ENCODE peak calls at places on chromosomes 5 and 9, in eight cellular contexts. C, P, N, E, M, G, Z and X are unnamed samples.

GRCh38 chr5:131194725-131195124 is 24.0 kb downstream of the LYRM7 start:
- DNase-seq in C (no peak), P (no peak), N (no peak), E (no peak), M (no peak), G (no peak), Z (no peak), X (no peak)

GRCh38 chr5:65742565-65743231 is 20.7 kb downstream of the NLN start:
- DNase-seq in C (no peak), P (no peak), N (peak; percentile 30), E (no peak), M (peak; percentile 50), G (no peak), Z (peak; percentile 90), X (no peak)

GRCh38 chr9:88429595-88430430 is 41.6 kb downstream of the SPIN1 start:
- DNase-seq in C (no peak), P (no peak), N (no peak), E (no peak), M (no peak), G (no peak), Z (no peak), X (no peak)

GRCh38 chr9:115808695-115809094 is 344.9 kb upstream of the PAPPA start:
- DNase-seq in C (no peak), P (no peak), N (no peak), E (no peak), M (no peak), G (no peak), Z (peak; percentile 40), X (no peak)

GRCh38 chr5:141823056-141823455 is 55.2 kb downstream of the PCDH1 start:
- DNase-seq in C (no peak), P (no peak), N (no peak), E (no peak), M (no peak), G (no peak), Z (no peak), X (no peak)

GRCh38 chr5:5699062-5699461 is 276.6 kb downstream of the ICE1 start:
- DNase-seq in C (no peak), P (no peak), N (no peak), E (no peak), M (no peak), G (no peak), Z (no peak), X (no peak)

GRCh38 chr5:142453801-142454381 is 129.1 kb upstream of the SPRY4 start:
- DNase-seq in C (no peak), P (no peak), N (no peak), E (no peak), M (no peak), G (no peak), Z (no peak), X (no peak)

GRCh38 chr5:59039296-59040006 is 456.6 kb downstream of the RAB3C start:
- DNase-seq in C (peak; percentile 55), P (no peak), N (peak; percentile 81), E (peak; percentile 53), M (no peak), G (peak; percentile 79), Z (peak; percentile 75), X (peak; percentile 82)

GRCh38 chr9:13939129-13939528 is 374.8 kb downstream of the NFIB start:
- DNase-seq in C (no peak), P (no peak), N (no peak), E (no peak), M (no peak), G (no peak), Z (peak; percentile 90), X (no peak)

GRCh38 chr9:94611638-94612068 is 18.0 kb upstream of the FBP2 start:
- DNase-seq in C (no peak), P (no peak), N (no peak), E (no peak), M (no peak), G (no peak), Z (no peak), X (no peak)

GRCh38 chr5:180126716-180127681 is 55.4 kb upstream of the RNF130 start:
- DNase-seq in C (no peak), P (no peak), N (peak; percentile 63), E (no peak), M (peak; percentile 66), G (peak; percentile 56), Z (peak; percentile 4), X (no peak)

GRCh38 chr9:93082841-93083411 is 13.1 kb upstream of the CARD19 start:
- DNase-seq in C (peak; percentile 12), P (no peak), N (no peak), E (peak; percentile 8), M (no peak), G (peak; percentile 35), Z (no peak), X (peak; percentile 39)
- H3K4me3 ChIP-seq in C (no peak overlapping the region), P (no peak overlapping the region), N (no peak overlapping the region), E (no peak overlapping the region), M (no peak overlapping the region), G (no peak overlapping the region), Z (no peak overlapping the region), X (no peak overlapping the region)

DNA sequence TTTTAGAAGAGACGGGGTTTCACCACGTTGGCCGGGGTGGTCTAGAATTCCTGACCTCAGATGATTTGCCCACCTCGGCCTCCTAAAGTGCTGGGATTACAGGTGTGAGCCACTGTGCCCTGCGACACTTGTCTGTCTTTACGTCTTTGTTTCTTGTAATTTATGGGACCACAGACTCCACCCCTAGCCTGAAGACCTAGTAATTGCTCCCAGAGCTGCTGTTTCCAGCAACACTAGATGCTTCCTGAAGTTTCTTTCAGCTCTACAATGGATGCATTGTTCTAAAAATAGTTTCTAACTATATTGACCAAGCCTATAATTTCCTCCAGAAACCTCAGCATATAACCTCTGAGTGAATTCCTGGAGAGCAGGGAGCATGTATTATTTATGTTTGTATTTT is 13.9 kb downstream of the GCNT1 start:
- DNase-seq in C (no peak), P (no peak), N (no peak), E (no peak), M (no peak), G (no peak), Z (no peak), X (no peak)
- H3K4me3 ChIP-seq in C (no peak overlapping the region), P (no peak overlapping the region), N (no peak overlapping the region), E (no peak overlapping the region), M (no peak overlapping the region), G (no peak overlapping the region), Z (no peak overlapping the region), X (no peak overlapping the region)

GRCh38 chr5:1668141-1668721 is 131.4 kb downstream of the MRPL36 start:
- DNase-seq in C (peak; percentile 52), P (no peak), N (no peak), E (no peak), M (no peak), G (no peak), Z (no peak), X (no peak)

GRCh38 chr5:1666812-1667588 is 132.6 kb downstream of the MRPL36 start:
- DNase-seq in C (peak; percentile 83), P (no peak), N (peak; percentile 76), E (peak; percentile 57), M (peak; percentile 58), G (no peak), Z (peak; percentile 21), X (no peak)

GRCh38 chr5:1666221-1666620 is 133.4 kb downstream of the MRPL36 start:
- DNase-seq in C (no peak), P (no peak), N (no peak), E (no peak), M (no peak), G (no peak), Z (no peak), X (no peak)

GRCh38 chr5:1669276-1670155 is 130.1 kb downstream of the MRPL36 start:
- DNase-seq in C (no peak), P (no peak), N (no peak), E (no peak), M (no peak), G (no peak), Z (no peak), X (no peak)

DNA sequence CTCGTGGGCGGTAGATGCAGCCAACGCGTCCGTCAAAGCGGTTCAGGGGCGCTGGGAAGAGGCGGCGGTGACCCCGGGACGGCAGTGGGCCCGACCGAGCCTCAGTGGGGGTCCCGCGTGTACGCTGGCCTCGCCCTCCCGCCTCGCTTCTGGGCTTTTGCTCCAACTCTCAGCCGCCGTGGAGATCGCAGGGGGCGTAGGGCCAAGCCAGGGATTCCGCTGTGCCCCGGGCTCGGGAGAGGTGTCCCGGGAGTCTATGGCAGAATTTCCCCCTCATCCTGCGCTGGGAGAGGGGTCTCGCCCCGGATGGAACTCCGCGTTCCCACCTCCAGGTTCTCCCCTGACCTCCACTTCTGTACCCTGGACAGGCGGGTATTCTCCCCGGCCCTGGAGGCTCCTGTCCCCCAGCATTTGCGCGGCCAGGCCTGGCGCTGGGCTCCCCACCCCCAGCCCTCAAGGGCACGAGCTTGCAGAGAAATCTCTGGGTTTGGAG is 131.9 kb downstream of the MRPL36 start:
- DNase-seq in C (no peak), P (no peak), N (no peak), E (no peak), M (no peak), G (no peak), Z (no peak), X (no peak)
- H3K4me3 ChIP-seq in C (no peak overlapping the region), P (peak overlapping the region; percentile 61), N (no peak overlapping the region), E (no peak overlapping the region), M (peak overlapping the region; percentile 41), G (no peak overlapping the region), Z (no peak overlapping the region), X (no peak overlapping the region)

GRCh38 chr5:88143693-88144218 is 124.9 kb downstream of the TMEM161B start:
- DNase-seq in C (no peak), P (no peak), N (no peak), E (no peak), M (no peak), G (no peak), Z (no peak), X (peak; percentile 31)

GRCh38 chr5:88141695-88141979 is 127.0 kb downstream of the TMEM161B start:
- DNase-seq in C (no peak), P (no peak), N (no peak), E (no peak), M (no peak), G (no peak), Z (no peak), X (no peak)

GRCh38 chr5:88140863-88141694 is 127.6 kb downstream of the TMEM161B start:
- DNase-seq in C (peak; percentile 98), P (peak; percentile 91), N (peak; percentile 96), E (peak; percentile 97), M (peak; percentile 92), G (peak; percentile 92), Z (peak; percentile 94), X (peak; percentile 97)

GRCh38 chr5:88144219-88145040 is 124.2 kb downstream of the TMEM161B start:
- DNase-seq in C (no peak), P (no peak), N (no peak), E (no peak), M (no peak), G (no peak), Z (no peak), X (no peak)

DNA sequence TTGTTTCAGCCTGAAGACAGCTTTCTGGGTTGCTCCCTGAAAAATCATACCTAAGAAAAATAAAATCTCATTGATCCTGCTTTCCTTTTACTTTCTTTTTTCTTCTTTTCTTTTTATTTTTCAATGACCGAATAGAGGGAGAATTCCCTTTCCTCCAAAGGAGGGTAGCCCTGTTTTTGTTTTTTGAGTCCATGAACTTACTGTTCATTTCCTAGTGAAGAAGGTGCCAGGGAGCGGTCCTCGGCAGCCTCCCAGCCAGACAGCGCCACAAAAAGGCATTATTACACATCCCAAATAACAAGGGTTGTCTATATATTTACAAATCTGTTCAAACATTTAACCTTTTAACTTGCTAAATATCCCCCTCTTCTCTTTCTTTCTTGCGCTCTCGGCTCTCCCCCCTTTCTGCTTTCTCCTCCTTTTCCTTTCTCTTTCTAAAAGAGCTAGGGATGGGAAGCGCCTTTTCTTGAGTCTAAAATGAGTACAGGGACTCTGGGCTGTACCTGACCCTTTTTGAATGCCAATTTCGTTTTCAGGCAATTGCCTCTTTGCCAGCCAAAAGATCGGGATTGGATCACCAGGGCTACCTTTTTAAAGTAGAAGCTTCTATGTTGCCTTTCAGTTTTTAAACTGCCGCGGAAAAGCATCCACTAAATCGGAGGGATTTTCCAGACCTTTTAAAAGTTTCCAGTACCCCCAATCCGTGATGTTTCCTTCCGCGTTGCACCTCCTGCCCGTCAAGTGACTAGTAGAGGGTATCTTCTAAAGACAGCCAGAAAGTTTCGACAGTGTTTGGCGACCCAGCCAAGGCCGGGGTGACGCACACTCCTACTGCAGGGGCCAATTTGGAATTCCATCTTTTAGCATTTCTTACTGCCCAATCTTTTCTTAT is 125.6 kb downstream of the TMEM161B start:
- DNase-seq in C (no peak), P (no peak), N (no peak), E (no peak), M (no peak), G (no peak), Z (peak; percentile 23), X (no peak)
- H3K4me3 ChIP-seq in C (peak overlapping the region; percentile 43), P (no peak overlapping the region), N (no peak overlapping the region), E (no peak overlapping the region), M (peak overlapping the region; percentile 48), G (no peak overlapping the region), Z (no peak overlapping the region), X (peak overlapping the region; percentile 45)